ENCODE peak calls at places on chromosomes 7 and 10, in five cellular contexts. V, X, Y, O and N are unnamed samples.

GRCh38 chr7:49850921-49851613 is 77.6 kb downstream of the VWC2 start:
- DNase-seq in X (peak; percentile 33), O (peak; percentile 21), Y (no peak), V (no peak), N (no peak)

GRCh38 chr7:30247546-30248386 is 36.6 kb upstream of the ZNRF2 start:
- DNase-seq in O (no peak), Y (no peak), X (no peak), V (no peak), N (no peak)

GRCh38 chr10:109780997-109781396 is 142.3 kb downstream of the XPNPEP1 start:
- DNase-seq in V (no peak), Y (no peak), X (no peak), O (no peak), N (no peak)

GRCh38 chr10:80501913-80502521 is 35.7 kb upstream of the SH2D4B start:
- DNase-seq in Y (no peak), X (no peak), V (peak; percentile 40), O (no peak), N (no peak)

GRCh38 chr7:26188291-26188999 is 12.1 kb downstream of the HNRNPA2B1 start:
- DNase-seq in V (no peak), X (no peak), O (no peak), Y (no peak), N (no peak)

GRCh38 chr10:126387041-126387908 is 1.0 kb downstream of the ADAM12 start:
- DNase-seq in O (peak; percentile 79), X (peak; percentile 75), Y (peak; percentile 63), V (peak; percentile 70), N (peak; percentile 83)

GRCh38 chr7:136114966-136115762 is 138.0 kb upstream of the MTPN start:
- DNase-seq in X (peak; percentile 55), Y (no peak), O (peak; percentile 61), V (peak; percentile 13), N (no peak)

GRCh38 chr7:156772725-156773124 is 120.3 kb downstream of the LMBR1 start:
- DNase-seq in Y (no peak), X (no peak), O (no peak), V (no peak), N (no peak)

GRCh38 chr7:836429-836828 is 4.2 kb downstream of the SUN1 start:
- DNase-seq in V (peak; percentile 34), X (peak; percentile 65), O (peak; percentile 67), Y (no peak), N (no peak)

GRCh38 chr7:36863901-36864701 is 139.8 kb upstream of the AOAH start:
- DNase-seq in V (peak; percentile 50), Y (no peak), O (peak; percentile 60), X (peak; percentile 56), N (no peak)

GRCh38 chr7:27442446-27442845 is 199.8 kb downstream of the EVX1 start:
- DNase-seq in X (no peak), Y (no peak), O (no peak), V (peak; percentile 22), N (no peak)

GRCh38 chr10:110793128-110793812 is 78.5 kb upstream of the PDCD4 start:
- DNase-seq in O (no peak), V (no peak), X (no peak), Y (no peak), N (no peak)

GRCh38 chr7:155062431-155062830 is 7.7 kb upstream of the HTR5A start:
- DNase-seq in X (no peak), O (no peak), Y (no peak), V (no peak), N (no peak)

GRCh38 chr10:80132299-80133139 is at the start of gene PLAC9:
- DNase-seq in X (peak; percentile 53), V (no peak), O (peak; percentile 53), Y (peak; percentile 54), N (no peak)

GRCh38 chr10:72736881-72737280 is 44.9 kb downstream of the MCU start:
- DNase-seq in O (no peak), V (peak; percentile 51), Y (no peak), X (no peak), N (no peak)

GRCh38 chr10:131792011-131792651 is 108.7 kb upstream of the PPP2R2D start:
- DNase-seq in Y (no peak), X (no peak), O (no peak), V (no peak), N (no peak)

GRCh38 chr10:69819713-69820506 is 18.2 kb downstream of the COL13A1 start:
- DNase-seq in V (peak; percentile 52), X (no peak), O (no peak), Y (no peak), N (no peak)

GRCh38 chr10:16799621-16800020 is 17.6 kb downstream of the RSU1 start:
- DNase-seq in V (no peak), O (no peak), Y (no peak), X (no peak), N (no peak)

GRCh38 chr7:92834661-92835139 is 1.7 kb downstream of the CDK6 start:
- DNase-seq in O (peak; percentile 44), V (no peak), X (peak; percentile 50), Y (peak; percentile 61), N (peak; percentile 71)

GRCh38 chr7:94041529-94041928 is 37.4 kb upstream of the BET1 start:
- DNase-seq in Y (no peak), X (no peak), O (no peak), V (peak; percentile 94), N (no peak)

GRCh38 chr10:96345250-96345649 is 13.6 kb downstream of the OPALIN start:
- DNase-seq in V (no peak), Y (no peak), O (no peak), X (no peak), N (no peak)

GRCh38 chr10:83037653-83038052 is 1101.7 kb upstream of the GHITM start:
- DNase-seq in O (no peak), Y (no peak), V (peak; percentile 2), X (peak; percentile 9), N (no peak)

GRCh38 chr10:86668297-86669165 is at the start of gene LDB3:
- DNase-seq in X (peak; percentile 97), Y (no peak), V (peak; percentile 65), O (peak; percentile 35), N (no peak)

GRCh38 chr7:155942226-155942950 is 130.1 kb upstream of the SHH start:
- DNase-seq in X (no peak), O (no peak), Y (no peak), V (no peak), N (no peak)

DNA sequence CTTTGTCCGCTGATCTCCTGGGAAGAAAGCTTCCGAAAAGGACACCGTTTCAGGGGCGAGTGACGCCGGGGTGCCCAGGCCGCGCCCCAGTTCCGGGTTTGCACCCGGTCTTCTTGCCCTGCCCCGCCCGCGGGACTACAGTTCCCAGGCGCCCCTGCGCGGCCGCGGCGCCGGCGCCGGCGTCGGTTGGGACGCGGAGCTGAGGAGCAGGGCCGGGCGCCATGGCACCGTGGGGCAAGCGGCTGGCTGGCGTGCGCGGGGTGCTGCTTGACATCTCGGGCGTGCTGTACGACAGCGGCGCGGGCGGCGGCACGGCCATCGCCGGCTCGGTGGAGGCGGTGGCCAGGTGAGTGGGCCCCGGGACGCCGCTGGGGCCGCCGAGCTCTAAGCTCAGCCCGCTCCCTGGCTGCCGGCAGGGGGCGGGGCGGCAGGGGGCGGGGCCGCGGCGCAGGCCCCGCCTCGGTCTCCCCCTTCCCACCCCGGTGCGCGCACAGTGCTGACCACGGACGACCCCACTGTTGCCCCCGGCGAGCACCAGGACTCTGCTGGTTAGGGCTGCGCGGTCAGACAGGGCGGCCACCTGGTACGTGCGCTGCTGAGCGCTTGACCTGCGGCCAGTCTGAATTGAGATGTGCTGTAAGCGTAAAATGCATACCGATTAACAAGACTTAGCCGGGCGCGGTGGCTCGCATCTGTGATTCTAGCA is at the start of gene LHPP:
- DNase-seq in O (peak; percentile 92), Y (peak; percentile 94), X (peak; percentile 84), V (peak; percentile 54), N (peak; percentile 94)
- TF ChIP-seq CTCF in O (peak; percentile 34), Y (peak; percentile 47), X (peak; percentile 2), V (no peak), N (peak; percentile 34)

GRCh38 chr7:107036535-107036934 is 8.0 kb upstream of the PRKAR2B start:
- DNase-seq in Y (no peak), V (no peak), O (no peak), X (no peak), N (no peak)

GRCh38 chr7:107041097-107041496 is 3.4 kb upstream of the PRKAR2B start:
- DNase-seq in X (no peak), O (no peak), Y (no peak), V (no peak), N (no peak)

GRCh38 chr7:107037866-107038598 is 6.5 kb upstream of the PRKAR2B start:
- DNase-seq in V (no peak), O (no peak), Y (no peak), X (no peak), N (no peak)

GRCh38 chr7:107035446-107035845 is 9.1 kb upstream of the PRKAR2B start:
- DNase-seq in V (peak; percentile 86), X (no peak), Y (no peak), O (peak; percentile 28), N (no peak)

DNA sequence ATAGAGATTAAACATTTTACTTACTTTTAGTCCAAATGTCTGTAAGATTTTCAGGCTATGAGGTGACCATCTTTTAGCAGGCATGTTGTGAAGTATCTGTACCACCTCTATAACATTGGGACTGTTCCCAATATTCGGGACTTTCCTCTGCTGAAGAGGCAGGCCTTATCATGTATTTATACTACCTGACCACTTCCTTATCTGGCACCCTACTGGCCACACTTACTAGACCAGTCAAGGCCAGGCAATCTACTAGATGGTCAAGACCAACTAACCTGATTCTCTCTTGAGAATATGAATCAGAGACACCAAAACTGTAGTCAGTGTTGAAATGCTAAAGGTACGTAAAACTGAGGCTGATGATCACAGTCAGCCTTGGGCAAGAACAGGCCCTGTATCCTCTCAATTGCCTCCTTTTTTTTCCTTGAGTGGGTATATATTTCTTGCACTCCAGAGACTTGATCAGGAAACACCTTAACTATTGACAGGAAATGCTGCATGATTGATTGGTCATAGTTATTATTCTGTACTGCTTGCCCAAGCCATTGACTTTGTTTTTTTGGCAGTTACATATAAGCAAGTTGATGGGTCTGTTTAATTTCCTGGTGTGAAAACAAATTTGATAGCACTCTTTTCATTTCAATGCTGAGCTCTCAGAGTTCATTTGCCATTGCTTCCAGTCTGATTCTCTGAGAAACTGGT is 5.2 kb upstream of the PRKAR2B start:
- DNase-seq in O (no peak), Y (no peak), V (no peak), X (no peak), N (no peak)
- H3K27ac ChIP-seq in O (no peak overlapping the region), Y (no peak overlapping the region), V (no peak overlapping the region), X (no peak overlapping the region), N (no peak overlapping the region)

DNA sequence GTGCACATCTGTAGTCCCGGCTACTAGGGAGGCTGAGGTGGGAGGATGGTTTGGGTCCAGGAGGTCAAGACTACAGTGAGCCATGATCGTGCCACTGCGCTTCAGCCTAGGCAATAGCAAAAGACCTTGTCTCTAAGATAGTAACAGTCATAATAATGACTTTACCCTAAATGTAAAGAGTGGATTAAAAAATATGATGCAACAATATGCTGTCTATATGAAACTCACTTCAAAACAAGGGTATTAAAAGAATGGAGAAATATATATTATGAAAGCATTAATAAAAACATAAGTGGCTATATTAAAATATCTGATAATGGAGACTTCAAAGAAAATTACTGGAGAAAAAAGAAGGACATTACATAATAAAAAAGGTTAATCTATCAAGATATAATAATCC is 5.7 kb downstream of the GNA12 start:
- DNase-seq in Y (no peak), O (no peak), V (no peak), X (no peak), N (no peak)
- H3K36me3 ChIP-seq in Y (no peaks in the 10 kb centered on the region), O (no peaks in the 10 kb centered on the region), V (peaks cover 7% of the 10 kb centered on the region), X (no peaks in the 10 kb centered on the region), N (peaks cover 16% of the 10 kb centered on the region)

GRCh38 chr7:48101880-48102448 is 12.9 kb downstream of the UPP1 start:
- DNase-seq in X (no peak), V (no peak), O (no peak), Y (no peak), N (no peak)
- TF ChIP-seq CTCF in X (peak; percentile 40), V (peak; percentile 7), O (no peak), Y (peak; percentile 25), N (peak; percentile 24)